ENCODE peak calls at places on chromosomes 1 and 21, in four cellular contexts. X is GM12878, V is K562, Z is HepG2. A is an unnamed sample.
A peak's percentile ranks its signal among the peaks of the same experiment; 100 is the strongest.

GRCh38 chr1:151885479-151885878 is 23.8 kb downstream of the THEM4 start:
- DNase-seq in Z (no peak), V (no peak), X (no peak), A (no peak)

GRCh38 chr1:103958699-103959098 is 209.0 kb downstream of the AMY1C start:
- DNase-seq in Z (no peak), X (no peak), V (no peak), A (no peak)

GRCh38 chr1:84442256-84442655 is 36.8 kb upstream of the RPF1 start:
- DNase-seq in Z (peak; percentile 30), V (peak; percentile 34), X (peak; percentile 73), A (no peak)

GRCh38 chr1:10754571-10755329 is 41.7 kb downstream of the CASZ1 start:
- DNase-seq in V (no peak), X (no peak), Z (no peak), A (no peak)

GRCh38 chr1:109556563-109556962 is 8.1 kb downstream of the GNAI3 start:
- DNase-seq in V (no peak), Z (no peak), X (no peak), A (no peak)

GRCh38 chr1:10773376-10773775 is 23.1 kb downstream of the CASZ1 start:
- DNase-seq in X (no peak), V (no peak), Z (no peak), A (no peak)

GRCh38 chr1:27644369-27645070 is 9.5 kb upstream of the FGR start:
- DNase-seq in V (no peak), Z (no peak), X (no peak), A (no peak)

GRCh38 chr1:47587891-47588582 is 150.2 kb downstream of the FOXD2 start:
- DNase-seq in V (no peak), Z (no peak), X (no peak), A (no peak)

GRCh38 chr1:180863158-180863775 is 49.4 kb upstream of the KIAA1614 start:
- DNase-seq in Z (peak; percentile 31), X (no peak), V (peak; percentile 44), A (no peak)

GRCh38 chr1:227896710-227897655 is 50.7 kb downstream of the WNT9A start:
- DNase-seq in X (no peak), V (no peak), Z (no peak), A (peak; percentile 33)

GRCh38 chr1:39572379-39573096 is 4.1 kb downstream of the PABPC4 start:
- DNase-seq in X (no peak), V (no peak), Z (no peak), A (no peak)

GRCh38 chr1:221230605-221231004 is 351.4 kb downstream of the HLX start:
- DNase-seq in V (no peak), X (no peak), Z (no peak), A (no peak)

GRCh38 chr1:168465942-168466702 is 77.7 kb downstream of the XCL2 start:
- DNase-seq in Z (peak; percentile 36), X (peak; percentile 88), V (peak; percentile 81), A (no peak)

GRCh38 chr21:26513212-26513611 is 59.9 kb downstream of the CYYR1 start:
- DNase-seq in Z (no peak), V (no peak), X (no peak), A (no peak)

GRCh38 chr1:71157151-71157550 is 76.3 kb upstream of the ZRANB2 start:
- DNase-seq in Z (no peak), X (no peak), V (no peak), A (no peak)

GRCh38 chr1:25174730-25175612 is 57.3 kb downstream of the SYF2 start:
- DNase-seq in Z (peak; percentile 87), X (no peak), V (no peak), A (peak; percentile 22)

GRCh38 chr21:45992311-45993209 is 11.0 kb downstream of the COL6A1 start:
- DNase-seq in V (no peak), X (no peak), Z (no peak), A (no peak)
- TF ChIP-seq SIN3A in V (no peak), X (no peak), Z (no peak), A (no peak)

DNA sequence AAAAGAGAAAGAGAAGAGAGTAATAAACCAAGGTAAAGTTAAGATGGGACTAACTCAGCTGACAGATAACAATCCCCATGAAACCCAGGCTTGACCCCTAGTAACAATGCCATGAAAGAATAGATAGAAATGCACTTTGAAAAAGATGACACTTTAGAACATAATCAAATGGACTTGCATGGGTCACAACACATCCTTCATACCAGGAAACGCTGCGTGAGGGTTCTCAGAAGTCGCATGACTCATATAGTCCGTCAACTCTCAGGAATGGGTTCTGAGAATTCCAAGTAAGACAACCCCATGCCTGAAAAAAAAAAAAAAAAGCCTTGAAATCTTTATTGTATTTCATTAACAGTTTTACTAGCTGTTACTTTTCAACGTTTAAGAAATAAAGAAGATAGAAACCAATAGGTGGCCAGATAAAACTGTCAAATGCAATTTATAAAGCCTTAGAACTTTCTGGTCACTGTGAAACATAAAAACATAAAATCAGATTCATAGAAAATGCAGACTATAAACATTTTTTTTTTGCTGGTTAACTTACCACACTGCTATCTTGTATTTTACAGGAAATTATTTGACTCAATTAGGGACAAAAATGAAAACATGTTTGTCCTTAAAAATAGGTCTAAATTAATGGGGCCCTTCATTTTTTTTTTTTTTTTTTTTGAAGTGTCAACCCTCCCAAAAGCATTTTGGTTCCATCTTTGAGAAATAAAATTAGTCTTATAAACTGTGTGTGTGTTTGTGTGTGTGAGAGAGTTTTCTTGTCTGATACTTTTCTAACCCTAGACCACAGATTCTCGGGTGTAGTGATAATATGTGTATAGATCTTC is 202.1 kb downstream of the NCAM2 start:
- DNase-seq in X (no peak), V (peak; percentile 79), Z (no peak), A (no peak)
- TF ChIP-seq ATF2 in X (no peak), V (no peak), Z (no peak), A (no peak)

GRCh38 chr1:245585252-245585959 is 430.6 kb downstream of the KIF26B start:
- DNase-seq in X (no peak), Z (no peak), V (no peak), A (no peak)
- TF ChIP-seq USF2 in X (no peak), Z (no peak), V (no peak), A (no peak)

DNA sequence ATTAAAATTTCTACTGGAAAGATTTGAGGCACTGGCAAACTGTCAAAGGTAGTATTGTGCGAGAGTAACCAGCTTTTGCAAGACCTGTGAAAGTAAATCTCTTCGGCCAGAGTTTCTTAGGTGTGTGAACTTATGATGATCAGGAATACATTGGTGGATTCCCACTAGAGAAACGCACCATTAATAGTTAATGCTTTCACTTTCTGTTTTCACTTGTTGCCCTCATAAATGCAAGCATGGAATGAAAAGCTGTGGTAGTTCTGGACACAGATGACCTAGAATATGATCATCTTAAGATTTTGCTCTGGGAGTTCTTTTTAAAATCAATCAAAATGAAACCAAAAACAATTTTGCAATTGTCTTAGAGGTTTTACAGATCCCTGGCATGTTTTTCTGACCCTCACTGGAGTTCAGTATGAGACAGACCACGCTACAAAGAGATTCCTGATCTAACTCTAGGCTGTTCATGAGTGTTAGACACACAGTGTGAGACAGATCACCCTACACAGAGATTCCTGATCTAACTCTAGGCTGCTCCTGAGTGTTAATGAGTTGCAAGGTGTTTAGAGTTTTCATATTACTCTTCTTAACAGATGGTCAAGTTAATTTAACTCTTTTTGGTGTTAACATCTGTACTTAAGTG is 98.8 kb downstream of the SDCCAG8 start:
- DNase-seq in X (no peak), Z (no peak), V (no peak), A (no peak)
- TF ChIP-seq SIN3A in X (no peak), Z (no peak), V (no peak), A (no peak)

DNA sequence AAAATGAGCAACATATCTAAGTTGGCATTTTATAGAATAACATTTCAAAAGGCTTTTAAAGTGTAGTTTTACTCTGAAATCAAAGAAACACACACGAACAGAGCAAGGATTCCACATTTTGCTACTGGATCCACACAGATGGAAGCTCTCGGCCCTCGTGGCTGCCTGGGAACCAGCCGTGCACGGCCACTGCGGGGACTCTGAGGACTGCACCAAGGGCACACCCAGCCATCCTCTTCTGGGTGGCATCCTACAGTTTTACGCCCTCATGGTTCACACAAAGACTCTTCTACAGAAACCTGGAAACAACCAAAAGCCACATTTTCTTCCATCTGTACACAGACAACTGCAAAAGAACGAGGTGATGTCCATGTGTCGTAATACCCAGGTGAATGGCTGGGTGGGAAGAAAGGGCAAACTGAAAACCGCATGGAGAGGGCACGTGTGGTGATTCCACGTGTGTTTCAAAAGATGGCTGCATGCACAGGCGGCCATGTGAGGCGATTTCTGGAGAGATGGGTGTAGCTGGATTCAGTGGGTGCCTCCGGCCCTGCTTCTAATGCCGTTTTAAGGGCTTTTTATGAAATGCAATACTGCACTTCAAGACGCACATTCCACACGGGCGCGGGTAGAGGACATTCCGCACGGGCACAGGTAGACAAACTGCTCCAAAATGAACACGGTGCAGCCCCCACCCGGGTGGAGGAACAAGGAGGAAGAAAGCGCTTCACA is 8.1 kb downstream of the POFUT2 start:
- DNase-seq in X (no peak), V (no peak), Z (no peak), A (no peak)
- TF ChIP-seq ATF2 in X (no peak), V (no peak), Z (no peak), A (no peak)

DNA sequence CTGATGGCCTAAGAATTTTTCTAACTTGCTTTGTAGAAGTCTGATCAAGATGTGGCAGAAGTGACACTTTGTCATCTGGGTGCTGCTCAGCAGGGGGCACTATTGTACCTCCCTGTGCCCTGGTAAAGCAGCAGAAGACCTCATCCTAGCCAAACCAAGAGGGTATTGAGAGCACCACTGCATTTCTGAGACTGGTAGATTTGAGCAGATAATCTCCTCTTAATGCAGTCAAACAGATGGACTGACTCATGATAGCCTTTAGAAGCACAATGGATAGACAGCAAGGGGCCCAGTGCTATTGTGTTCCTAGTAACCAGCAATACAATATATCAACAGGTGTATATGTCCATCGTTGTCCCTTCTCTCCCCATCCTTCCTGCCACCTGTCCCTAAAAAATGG is 5.7 kb downstream of the TPM3 start:
- DNase-seq in X (no peak), V (peak; percentile 73), Z (peak; percentile 43), A (peak; percentile 54)
- TF ChIP-seq USF2 in X (no peak), V (no peak), Z (no peak), A (no peak)

A was measured in H1.